ENCODE peak calls at places on chromosomes 12 and 14, in four cellular contexts. V is lower leg skin, I is foreskin fibroblast, E is astrocyte of the spinal cord. T is an unnamed sample.

GRCh38 chr12:115088328-115088994 is 404.5 kb upstream of the TBX3 start:
- DNase-seq in V (no peak), I (peak), E (no peak), T (peak)

GRCh38 chr12:108914031-108914630 is 34.2 kb downstream of the DAO start:
- DNase-seq in V (peak), I (no peak), E (no peak), T (peak)

GRCh38 chr12:89129471-89129870 is 222.8 kb downstream of the DUSP6 start:
- DNase-seq in V (no peak), I (no peak), E (no peak), T (no peak)

GRCh38 chr14:88468396-88468795 is 82.9 kb downstream of the SPATA7 start:
- DNase-seq in V (no peak), I (peak), E (peak), T (peak)

GRCh38 chr14:105501504-105502291 is 10.7 kb downstream of the TEDC1 start:
- DNase-seq in V (no peak), I (no peak), E (no peak), T (no peak)

GRCh38 chr12:50275545-50275944 is 7.8 kb downstream of the LIMA1 start:
- DNase-seq in V (no peak), I (no peak), E (no peak), T (no peak)

GRCh38 chr12:7555752-7556151 is 52.2 kb upstream of the CD163 start:
- DNase-seq in V (no peak), I (peak), E (peak), T (peak)

GRCh38 chr14:58118097-58118496 is 33.9 kb downstream of the ARMH4 start:
- DNase-seq in V (no peak), I (no peak), E (no peak), T (no peak)

GRCh38 chr12:102163383-102163782 is 34.2 kb downstream of the PMCH start:
- DNase-seq in V (no peak), I (no peak), E (no peak), T (no peak)

GRCh38 chr12:55736780-55737580 is 5.9 kb upstream of the GDF11 start:
- DNase-seq in V (no peak), I (peak), E (peak), T (peak)

GRCh38 chr12:460301-461230 is 827 bp downstream of the B4GALNT3 start:
- DNase-seq in V (no peak), I (no peak), E (no peak), T (no peak)

GRCh38 chr14:102541771-102542170 is 32.2 kb upstream of the ANKRD9 start:
- DNase-seq in V (no peak), I (no peak), E (no peak), T (no peak)

GRCh38 chr12:109448272-109448671 is 28.8 kb downstream of the KCTD10 start:
- DNase-seq in V (no peak), I (no peak), E (no peak), T (no peak)

GRCh38 chr12:31263661-31264060 is 62.3 kb downstream of the SINHCAF start:
- DNase-seq in V (no peak), I (no peak), E (no peak), T (no peak)

GRCh38 chr12:33116284-33116683 is 219.7 kb upstream of the PKP2 start:
- DNase-seq in V (no peak), I (no peak), E (no peak), T (no peak)

GRCh38 chr12:89710873-89711179 is 2.2 kb upstream of the ATP2B1 start:
- DNase-seq in V (no peak), I (no peak), E (peak), T (no peak)

GRCh38 chr12:78418919-78419318 is 445.7 kb upstream of the SYT1 start:
- DNase-seq in V (no peak), I (no peak), E (no peak), T (no peak)

GRCh38 chr12:94603434-94604068 is 46.8 kb downstream of the TMCC3 start:
- DNase-seq in V (no peak), I (no peak), E (no peak), T (no peak)

GRCh38 chr14:60805881-60806569 is 71.5 kb downstream of the MNAT1 start:
- DNase-seq in V (no peak), I (peak), E (peak), T (peak)

GRCh38 chr12:121812921-121813896 is 9.4 kb downstream of the SETD1B start:
- DNase-seq in V (no peak), I (no peak), E (no peak), T (peak)
- H3K4me3 ChIP-seq in V (no peak), I (peak), E (peak), T (peak)

GRCh38 chr12:96015672-96016071 is 19.5 kb upstream of the HAL start:
- DNase-seq in V (no peak), I (no peak), E (peak), T (peak)
- TF ChIP-seq CTCF in V (no peak), I (peak), E (peak), T (peak)

DNA sequence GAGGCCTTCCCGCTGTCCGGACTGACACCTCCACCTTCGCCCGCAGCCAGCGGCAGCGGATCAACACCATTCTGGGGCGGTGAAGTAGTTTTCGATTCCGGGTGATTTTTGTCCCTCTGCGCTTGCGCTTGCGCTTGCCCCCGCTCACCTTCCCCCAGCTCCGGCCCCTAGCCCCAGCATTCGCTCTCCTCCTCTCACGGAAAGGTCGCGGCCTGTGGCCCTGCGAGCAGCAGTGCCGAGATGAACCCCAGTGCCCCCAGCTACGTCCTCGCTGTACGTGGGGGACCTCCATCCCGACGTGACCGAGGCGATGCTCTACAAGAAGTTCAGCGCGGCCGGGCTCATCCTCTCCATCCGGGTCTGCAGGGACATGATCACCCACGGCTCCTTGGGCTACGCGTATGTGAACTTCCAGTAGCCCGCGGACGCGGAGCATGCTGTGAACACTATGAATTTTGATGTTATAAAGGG is 22.7 kb upstream of the SRGAP1 start:
- DNase-seq in V (no peak), I (no peak), E (peak), T (peak)
- H3K4me3 ChIP-seq in V (no peak), I (peak), E (peak), T (peak)

GRCh38 chr12:110704231-110704630 is 15.3 kb upstream of the HVCN1 start:
- DNase-seq in V (no peak), I (no peak), E (no peak), T (no peak)

GRCh38 chr12:110704750-110705149 is 15.8 kb upstream of the HVCN1 start:
- DNase-seq in V (no peak), I (no peak), E (no peak), T (no peak)

GRCh38 chr12:110705309-110705708 is 16.4 kb upstream of the HVCN1 start:
- DNase-seq in V (no peak), I (no peak), E (no peak), T (no peak)

DNA sequence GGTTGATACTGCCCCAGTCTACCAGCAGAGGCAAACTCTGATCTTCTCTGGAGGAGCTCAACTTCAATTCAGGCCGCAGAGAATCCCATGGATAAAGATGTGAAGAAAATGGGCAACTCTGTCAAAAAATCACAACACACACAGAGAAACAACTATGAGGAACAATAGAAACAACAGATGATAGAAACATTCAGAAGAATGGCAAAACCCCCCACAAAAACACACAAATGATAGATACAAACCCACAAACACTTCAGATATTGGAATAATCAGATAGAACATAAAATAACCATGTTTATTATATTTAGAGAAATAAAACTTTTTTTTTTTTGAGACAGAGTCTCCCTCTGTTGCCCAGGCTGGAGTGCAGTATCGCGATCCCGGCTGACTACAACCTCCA is 20.0 kb upstream of the HVCN1 start:
- DNase-seq in V (no peak), I (no peak), E (no peak), T (no peak)
- TF ChIP-seq CTCF in V (no peak), I (no peak), E (no peak), T (no peak)

GRCh38 chr12:62270872-62271271 is 10.7 kb downstream of the USP15 start:
- DNase-seq in V (no peak), I (no peak), E (no peak), T (no peak)
- H3K4me3 ChIP-seq in V (no peak), I (no peak), E (no peak), T (no peak)

T was measured in AG10803.